ENCODE peak calls at places on chromosomes 6 and 20, in seven cellular contexts. C is stomach, A is islet precursor cell, T is skeletal muscle cell, E is Kasumi-1, R is iris pigment epithelial cell, I is sciatic nerve. Z is an unnamed sample.

GRCh38 chr6:130434174-130434873 is 68.5 kb downstream of the TMEM200A start:
- DNase-seq in C (no peak), A (no peak), T (no peak), E (no peak), R (peak), I (no peak), Z (no peak)

GRCh38 chr6:169398342-169399105 is 144.9 kb upstream of the THBS2 start:
- DNase-seq in C (no peak), A (peak), T (no peak), E (no peak), R (no peak), I (no peak), Z (no peak)

GRCh38 chr6:51619042-51619799 is 468.2 kb downstream of the PKHD1 start:
- DNase-seq in C (peak), A (no peak), T (no peak), E (no peak), R (no peak), I (no peak), Z (no peak)

GRCh38 chr6:152721956-152722355 is 24.3 kb downstream of the MYCT1 start:
- DNase-seq in C (no peak), A (peak), T (no peak), E (no peak), R (no peak), I (no peak), Z (no peak)

GRCh38 chr6:49326337-49326736 is 136.7 kb downstream of the MMUT start:
- DNase-seq in C (no peak), A (no peak), T (peak), E (peak), R (peak), I (no peak), Z (no peak)

GRCh38 chr6:170463101-170463721 is 89.9 kb downstream of the PSMB1 start:
- DNase-seq in C (no peak), A (peak), T (no peak), E (no peak), R (no peak), I (peak), Z (no peak)

GRCh38 chr6:160420969-160421556 is 72.9 kb downstream of the SLC22A3 start:
- DNase-seq in C (no peak), A (no peak), T (no peak), E (no peak), R (no peak), I (no peak), Z (no peak)

GRCh38 chr20:2210646-2211556 is 84.9 kb upstream of the TGM3 start:
- DNase-seq in C (no peak), A (no peak), T (peak), E (no peak), R (peak), I (no peak), Z (no peak)

GRCh38 chr6:168193816-168194701 is 115.0 kb upstream of the FRMD1 start:
- DNase-seq in C (peak), A (peak), T (no peak), E (no peak), R (no peak), I (peak), Z (no peak)

Z was measured in GM10248.